ENCODE peak calls at places on chromosomes 6 and 20, in eight cellular contexts. E is breast epithelium, C is pancreas, B is left ventricle myocardium inferior, K is colonic mucosa, M is bronchial epithelial cell, O is left lung, A is IMR-90. H is an unnamed sample. For H3K27me3, the result is how much of the 10 kb centered on the place peaks cover.

GRCh38 chr20:40564997-40565680 is 123.9 kb downstream of the MAFB start:
- DNase-seq in E (no peak), M (peak), A (peak), K (no peak), C (no peak), B (no peak), O (no peak), H (no peak)

GRCh38 chr20:37534401-37535157 is 6.9 kb upstream of the BLCAP start:
- DNase-seq in M (peak), C (no peak), O (no peak), B (no peak), K (peak), E (no peak), A (peak), H (no peak)

GRCh38 chr6:13863699-13864155 is 49.4 kb upstream of the MCUR1 start:
- DNase-seq in B (no peak), O (no peak), C (no peak), M (no peak), E (no peak), A (no peak), K (no peak), H (no peak)

GRCh38 chr20:757509-757908 is 10.8 kb downstream of the SLC52A3 start:
- DNase-seq in O (no peak), M (no peak), B (no peak), K (no peak), E (no peak), C (no peak), A (no peak), H (no peak)

GRCh38 chr20:2754426-2754825 is 46.0 kb downstream of the CPXM1 start:
- DNase-seq in E (no peak), M (no peak), K (no peak), O (no peak), A (no peak), B (no peak), C (no peak), H (no peak)

GRCh38 chr6:110329729-110330436 is 28.3 kb downstream of the METTL24 start:
- DNase-seq in B (no peak), K (peak), E (no peak), M (no peak), O (no peak), A (peak), C (no peak), H (no peak)

GRCh38 chr6:133505680-133506079 is 264.5 kb downstream of the EYA4 start:
- DNase-seq in C (no peak), K (no peak), E (no peak), B (no peak), A (no peak), O (no peak), M (peak), H (no peak)

GRCh38 chr6:12336121-12336971 is 46.2 kb downstream of the EDN1 start:
- DNase-seq in C (no peak), O (no peak), K (no peak), M (no peak), A (no peak), E (no peak), B (no peak), H (no peak)

GRCh38 chr6:15739353-15739752 is 76.5 kb upstream of the DTNBP1 start:
- DNase-seq in E (no peak), K (no peak), M (no peak), B (no peak), C (no peak), A (no peak), O (no peak), H (no peak)

GRCh38 chr6:106165885-106166485 is 79.8 kb downstream of the PRDM1 start:
- DNase-seq in A (peak), K (no peak), B (no peak), E (no peak), C (no peak), O (no peak), M (peak), H (no peak)

GRCh38 chr6:142306736-142307135 is 4.9 kb downstream of the ADGRG6 start:
- DNase-seq in B (no peak), A (no peak), E (no peak), K (no peak), O (no peak), M (no peak), C (no peak), H (no peak)

GRCh38 chr6:155595264-155595663 is 139.6 kb upstream of the NOX3 start:
- DNase-seq in E (no peak), B (no peak), O (no peak), M (no peak), K (no peak), A (no peak), C (no peak), H (no peak)

DNA sequence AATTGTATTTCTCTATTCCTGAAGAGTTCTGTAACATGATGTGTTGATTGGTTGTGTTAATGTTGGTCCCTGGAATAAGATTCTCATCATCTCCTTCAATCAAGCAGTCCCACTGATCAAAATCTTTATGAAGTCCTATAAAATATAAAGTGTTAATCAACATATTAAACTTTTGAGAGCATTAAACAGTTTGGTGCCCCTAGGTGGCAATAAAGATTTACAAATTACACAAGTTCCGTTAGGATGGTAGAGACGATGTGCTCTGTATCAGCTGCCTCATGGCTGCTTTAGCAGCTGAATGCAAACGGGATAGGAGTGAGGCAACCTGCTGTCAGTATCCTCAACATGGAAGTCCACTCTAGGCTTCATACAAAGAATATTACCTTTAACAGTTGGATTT is 16.9 kb downstream of the TDRD6 start:
- DNase-seq in B (no peak), O (no peak), A (no peak), C (no peak), M (peak), E (no peak), K (no peak), H (no peak)
- TF ChIP-seq CTCF in B (peak), O (no peak), A (no peak), C (no peak), M (peak), E (no peak), K (no peak), H (peak)

DNA sequence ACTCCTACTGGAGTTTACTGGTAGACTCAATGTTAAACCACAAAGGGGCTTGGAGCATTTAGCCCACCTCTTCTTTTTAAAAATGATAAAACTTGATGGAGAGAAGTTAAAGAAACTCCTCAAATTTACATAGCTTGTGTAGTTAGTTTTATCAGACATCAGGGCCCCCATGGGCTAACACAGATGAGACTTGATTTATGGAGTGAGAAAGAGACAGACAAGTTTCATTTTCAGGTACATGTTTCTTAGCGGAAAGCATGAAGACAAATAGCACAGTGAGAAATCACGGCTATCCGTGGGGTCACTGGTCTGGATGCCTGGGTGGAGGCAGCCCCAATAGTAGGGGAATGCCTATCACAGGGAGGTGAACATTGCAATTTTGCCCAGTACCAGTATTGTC is 173.6 kb downstream of the TFAP2B start:
- DNase-seq in C (no peak), M (no peak), O (no peak), E (no peak), K (no peak), B (no peak), A (no peak), H (no peak)
- H3K27me3 ChIP-seq in C (under half), M (under half), O (under half), E (under half), K (under half), B (under half), A (under half), H (under half)

DNA sequence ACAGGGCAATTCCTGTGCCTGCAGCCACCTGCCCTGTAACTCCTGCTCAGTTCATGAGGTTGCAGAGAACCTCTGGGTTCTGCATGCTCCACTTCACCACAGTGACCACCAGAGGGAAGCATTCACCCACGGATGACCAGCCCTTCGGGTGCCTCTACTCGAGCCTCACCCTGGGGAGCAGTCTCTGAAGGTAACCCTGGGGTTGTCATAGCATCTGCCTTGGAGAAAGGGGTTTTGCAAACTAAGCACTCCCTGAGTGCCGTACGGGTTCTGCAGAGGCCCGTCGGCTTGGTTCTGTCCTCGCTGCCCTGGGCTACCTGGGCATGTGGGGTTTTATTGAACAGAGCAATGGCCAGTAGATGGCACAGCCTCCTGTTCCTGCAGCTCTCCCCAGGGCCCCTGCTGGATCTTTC is 10.2 kb upstream of the CST5 start:
- DNase-seq in C (no peak), K (peak), M (peak), A (peak), E (no peak), B (peak), O (no peak), H (peak)
- H3K4me3 ChIP-seq in C (no peak), K (no peak), M (no peak), A (no peak), E (no peak), B (no peak), O (no peak), H (no peak)

DNA sequence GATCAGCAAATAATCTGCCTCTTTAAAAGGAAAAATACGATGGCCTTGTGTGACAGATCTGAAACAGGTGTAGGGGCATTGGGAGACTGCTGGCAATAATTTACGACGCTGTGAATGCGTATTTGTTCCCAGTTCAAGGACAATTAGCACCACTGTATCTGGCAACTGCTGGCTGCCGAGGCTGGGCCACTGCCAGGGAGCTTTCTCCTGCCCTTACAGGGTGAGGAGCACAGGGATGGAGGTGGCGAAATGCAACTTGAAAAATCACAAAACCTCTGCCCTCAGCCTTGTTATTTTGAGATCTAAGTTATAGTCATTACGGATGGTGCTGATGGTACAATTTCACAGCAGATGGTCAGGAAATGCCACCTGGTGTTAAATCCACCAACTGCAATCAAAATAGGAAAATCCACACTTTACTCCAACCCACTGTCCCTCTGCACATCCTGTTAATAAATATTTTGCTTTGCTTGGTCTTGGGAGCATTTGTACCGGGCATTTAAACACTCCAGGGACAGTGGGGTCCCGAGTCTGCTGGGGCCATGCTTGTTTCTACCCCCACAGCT is 6.4 kb downstream of the MYLK4 start:
- DNase-seq in M (no peak), B (peak), E (no peak), C (peak), A (no peak), K (no peak), O (no peak), H (peak)
- TF ChIP-seq CTCF in M (peak), B (no peak), E (peak), C (peak), A (peak), K (no peak), O (no peak), H (peak)

GRCh38 chr20:21509079-21509596 is 4.7 kb downstream of the NKX2-2 start:
- DNase-seq in A (no peak), E (no peak), M (no peak), K (no peak), O (no peak), B (no peak), C (no peak), H (no peak)

GRCh38 chr20:21510414-21510971 is 3.4 kb downstream of the NKX2-2 start:
- DNase-seq in K (no peak), A (no peak), B (no peak), O (peak), M (no peak), E (no peak), C (no peak), H (no peak)

GRCh38 chr20:21510995-21511394 is 2.9 kb downstream of the NKX2-2 start:
- DNase-seq in E (no peak), K (no peak), M (no peak), A (no peak), O (no peak), B (no peak), C (no peak), H (no peak)

GRCh38 chr20:21508230-21509078 is 5.4 kb downstream of the NKX2-2 start:
- DNase-seq in M (no peak), E (no peak), A (no peak), C (peak), O (peak), B (no peak), K (no peak), H (peak)

GRCh38 chr20:21509597-21510331 is 4.1 kb downstream of the NKX2-2 start:
- DNase-seq in A (peak), C (peak), E (no peak), M (no peak), B (no peak), O (peak), K (no peak), H (no peak)
- H3K27me3 ChIP-seq in A (half or more), C (under half), E (half or more), M (half or more), B (half or more), O (half or more), K (half or more), H (half or more)

DNA sequence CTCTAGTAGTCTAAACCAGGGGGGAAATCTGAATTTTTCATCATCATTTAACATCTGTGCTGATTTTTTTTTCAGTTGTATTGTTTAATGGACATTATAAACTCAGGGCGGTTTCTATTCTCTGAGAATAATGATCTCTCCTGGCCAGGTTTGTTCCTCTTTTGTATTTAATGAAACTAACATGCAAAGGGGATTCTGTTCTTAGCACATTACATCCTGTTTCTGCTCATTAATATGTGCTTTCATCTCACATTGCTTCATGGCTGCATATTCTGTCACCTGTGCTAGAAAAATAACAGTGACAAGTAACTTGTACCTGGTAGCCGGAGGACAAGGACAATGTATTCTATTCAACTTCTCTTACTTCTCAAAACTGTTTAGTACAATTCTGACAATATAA is 806 bp downstream of the HLA-DOB start:
- DNase-seq in O (no peak), A (no peak), C (no peak), K (no peak), M (no peak), B (no peak), E (no peak), H (no peak)
- H3K4me3 ChIP-seq in O (no peak), A (no peak), C (no peak), K (no peak), M (no peak), B (no peak), E (no peak), H (no peak)

DNA sequence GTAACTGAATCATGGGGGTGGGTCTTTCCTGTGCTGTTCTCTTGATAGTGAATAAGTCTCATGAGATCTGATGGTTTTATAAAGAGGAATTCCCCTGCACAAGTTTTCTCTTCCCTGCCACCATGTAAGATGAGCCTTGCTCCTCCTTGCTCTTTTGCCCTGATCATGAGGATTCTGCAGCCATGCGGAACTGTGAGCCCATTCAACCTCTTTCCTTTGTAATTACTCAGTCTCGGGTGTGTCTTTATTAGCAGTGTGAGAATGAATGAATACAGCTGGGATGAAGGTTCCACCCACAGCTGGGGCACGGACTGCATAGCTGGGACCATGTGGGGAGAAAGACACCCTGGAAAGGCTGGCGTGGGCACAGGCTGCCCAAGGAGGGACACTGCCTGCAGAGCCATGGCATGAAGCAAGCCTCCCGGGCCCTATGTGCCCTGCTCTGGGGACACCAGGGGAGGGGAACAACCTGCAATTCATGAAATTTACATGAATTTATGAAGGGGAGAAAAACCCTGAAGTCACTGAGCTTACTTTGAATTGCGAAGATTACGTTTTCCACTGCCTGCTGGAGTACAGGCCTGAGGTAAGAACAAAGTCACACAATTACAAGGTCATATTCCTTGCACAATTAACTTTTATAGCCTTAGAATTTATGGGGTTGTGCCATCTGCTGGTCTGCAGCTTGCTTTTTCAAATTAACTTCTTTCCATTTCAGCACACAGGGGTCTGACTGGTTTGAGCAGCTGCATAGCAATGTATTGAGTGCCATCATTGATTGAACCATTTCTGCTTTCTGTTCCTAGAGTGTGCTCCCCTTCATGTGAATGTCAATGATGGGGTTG is 46.2 kb downstream of the SLC22A1 start:
- DNase-seq in M (peak), K (peak), A (no peak), E (no peak), O (peak), B (no peak), C (no peak), H (no peak)
- TF ChIP-seq CTCF in M (no peak), K (no peak), A (no peak), E (no peak), O (no peak), B (no peak), C (no peak), H (no peak)

DNA sequence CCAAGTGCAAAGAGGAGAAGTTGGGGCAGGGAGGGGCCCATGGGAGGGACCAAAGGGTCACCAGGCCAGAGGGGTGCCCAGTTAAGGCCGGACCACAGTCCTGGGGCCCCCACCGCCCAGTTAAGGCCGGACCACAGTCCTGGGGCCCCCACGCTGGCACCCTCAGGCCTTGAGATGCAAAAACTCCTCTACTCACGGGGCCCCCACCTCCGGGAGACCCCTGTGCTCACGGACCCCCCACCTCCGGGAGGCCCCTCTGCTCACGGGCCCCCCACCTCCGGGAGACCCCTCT is 16.9 kb downstream of the KCNQ2 start:
- DNase-seq in O (no peak), A (no peak), M (no peak), B (no peak), E (no peak), K (no peak), C (no peak), H (no peak)
- H3K27me3 ChIP-seq in O (half or more), A (under half), M (under half), B (half or more), E (half or more), K (under half), C (under half), H (under half)